ENCODE peak calls at places on chromosome 1, in eight cellular contexts. One of them, this sample, is unnamed.

GRCh38 chr1:77220687-77221463 is 1.6 kb upstream of the PIGK start:
- DNase-seq in HepG2: no peak
- DNase-seq in K562: no peak
- DNase-seq in WERI-Rb-1: no peak
- DNase-seq in body of pancreas: no peak
- DNase-seq in psoas muscle: no peak
- DNase-seq in IMR-90: peak
- DNase-seq in GM12865: no peak
- DNase-seq in this sample: no peak

GRCh38 chr1:154999651-155000474 is 2.7 kb upstream of the ZBTB7B start:
- DNase-seq in psoas muscle: no peak
- DNase-seq in IMR-90: no peak
- DNase-seq in K562: peak
- DNase-seq in GM12865: peak
- DNase-seq in WERI-Rb-1: peak
- DNase-seq in body of pancreas: peak
- DNase-seq in HepG2: peak
- DNase-seq in this sample: no peak

GRCh38 chr1:30790850-30791778 is 33.5 kb upstream of the LAPTM5 start:
- DNase-seq in WERI-Rb-1: no peak
- DNase-seq in K562: no peak
- DNase-seq in psoas muscle: no peak
- DNase-seq in body of pancreas: no peak
- DNase-seq in IMR-90: no peak
- DNase-seq in GM12865: peak
- DNase-seq in HepG2: no peak
- DNase-seq in this sample: no peak

GRCh38 chr1:208243851-208244583 is at the start of gene PLXNA2:
- DNase-seq in body of pancreas: peak
- DNase-seq in IMR-90: peak
- DNase-seq in WERI-Rb-1: peak
- DNase-seq in K562: peak
- DNase-seq in psoas muscle: peak
- DNase-seq in HepG2: peak
- DNase-seq in GM12865: peak
- DNase-seq in this sample: peak

GRCh38 chr1:214537219-214537618 is 14.2 kb downstream of the PTPN14 start:
- DNase-seq in K562: no peak
- DNase-seq in psoas muscle: no peak
- DNase-seq in WERI-Rb-1: no peak
- DNase-seq in HepG2: no peak
- DNase-seq in IMR-90: peak
- DNase-seq in body of pancreas: no peak
- DNase-seq in GM12865: no peak
- DNase-seq in this sample: no peak

GRCh38 chr1:153400244-153400643 is 9.4 kb upstream of the S100A8 start:
- DNase-seq in WERI-Rb-1: peak
- DNase-seq in GM12865: no peak
- DNase-seq in body of pancreas: no peak
- DNase-seq in HepG2: no peak
- DNase-seq in psoas muscle: no peak
- DNase-seq in K562: no peak
- DNase-seq in IMR-90: no peak
- DNase-seq in this sample: peak

GRCh38 chr1:33634806-33635205 is 162.4 kb downstream of the ZSCAN20 start:
- DNase-seq in IMR-90: peak
- DNase-seq in HepG2: peak
- DNase-seq in body of pancreas: peak
- DNase-seq in psoas muscle: no peak
- DNase-seq in WERI-Rb-1: peak
- DNase-seq in K562: peak
- DNase-seq in GM12865: peak
- DNase-seq in this sample: peak

GRCh38 chr1:76826072-76826827 is 41.0 kb upstream of the ST6GALNAC5 start:
- DNase-seq in GM12865: no peak
- DNase-seq in HepG2: no peak
- DNase-seq in WERI-Rb-1: no peak
- DNase-seq in psoas muscle: no peak
- DNase-seq in K562: no peak
- DNase-seq in body of pancreas: no peak
- DNase-seq in IMR-90: peak
- DNase-seq in this sample: no peak

GRCh38 chr1:35876988-35877387 is 6.0 kb upstream of the AGO1 start:
- DNase-seq in IMR-90: peak
- DNase-seq in WERI-Rb-1: no peak
- DNase-seq in K562: no peak
- DNase-seq in psoas muscle: no peak
- DNase-seq in HepG2: no peak
- DNase-seq in GM12865: peak
- DNase-seq in body of pancreas: no peak
- DNase-seq in this sample: no peak

GRCh38 chr1:201942129-201942495 is 4.2 kb downstream of the LMOD1 start:
- DNase-seq in body of pancreas: no peak
- DNase-seq in K562: no peak
- DNase-seq in GM12865: no peak
- DNase-seq in psoas muscle: no peak
- DNase-seq in HepG2: no peak
- DNase-seq in IMR-90: no peak
- DNase-seq in WERI-Rb-1: no peak
- DNase-seq in this sample: no peak
- H3K4me3 ChIP-seq in body of pancreas: no peak
- H3K4me3 ChIP-seq in K562: no peak
- H3K4me3 ChIP-seq in GM12865: no peak
- H3K4me3 ChIP-seq in psoas muscle: peak
- H3K4me3 ChIP-seq in HepG2: no peak
- H3K4me3 ChIP-seq in IMR-90: no peak
- H3K4me3 ChIP-seq in WERI-Rb-1: peak
- H3K4me3 ChIP-seq in this sample: no peak

DNA sequence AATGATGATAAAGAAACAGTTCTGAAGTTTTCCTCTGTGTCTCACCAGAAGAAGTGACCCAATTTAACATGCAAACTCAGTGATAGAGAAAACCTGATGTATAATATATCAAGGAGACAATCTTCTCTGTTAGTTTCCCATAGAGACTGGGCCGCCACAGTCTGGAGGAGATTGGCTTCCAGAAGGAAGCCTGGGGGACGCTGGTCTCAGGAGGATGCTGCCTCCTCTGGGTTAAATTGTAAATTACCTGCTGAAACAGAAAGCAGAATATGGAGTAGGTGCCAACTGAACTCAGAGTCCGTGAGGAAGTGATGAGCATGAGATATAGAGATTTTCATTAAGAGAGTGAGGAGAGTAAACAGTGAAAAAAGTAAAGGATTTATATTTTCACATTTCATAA is 15.8 kb downstream of the OR14I1 start:
- DNase-seq in psoas muscle: no peak
- DNase-seq in IMR-90: no peak
- DNase-seq in HepG2: no peak
- DNase-seq in WERI-Rb-1: no peak
- DNase-seq in K562: no peak
- DNase-seq in GM12865: peak
- DNase-seq in body of pancreas: peak
- DNase-seq in this sample: no peak
- TF ChIP-seq CTCF in psoas muscle: no peak
- TF ChIP-seq CTCF in IMR-90: no peak
- TF ChIP-seq CTCF in HepG2: peak
- TF ChIP-seq CTCF in WERI-Rb-1: peak
- TF ChIP-seq CTCF in K562: peak
- TF ChIP-seq CTCF in GM12865: peak
- TF ChIP-seq CTCF in body of pancreas: no peak
- TF ChIP-seq CTCF in this sample: no peak

GRCh38 chr1:160005070-160005469 is 26.7 kb downstream of the PIGM start:
- DNase-seq in psoas muscle: no peak
- DNase-seq in IMR-90: no peak
- DNase-seq in HepG2: no peak
- DNase-seq in GM12865: no peak
- DNase-seq in WERI-Rb-1: no peak
- DNase-seq in body of pancreas: no peak
- DNase-seq in K562: no peak
- DNase-seq in this sample: no peak
- H3K4me3 ChIP-seq in psoas muscle: no peak
- H3K4me3 ChIP-seq in IMR-90: no peak
- H3K4me3 ChIP-seq in HepG2: no peak
- H3K4me3 ChIP-seq in GM12865: no peak
- H3K4me3 ChIP-seq in WERI-Rb-1: no peak
- H3K4me3 ChIP-seq in body of pancreas: no peak
- H3K4me3 ChIP-seq in K562: no peak
- H3K4me3 ChIP-seq in this sample: no peak

GRCh38 chr1:5119496-5120234 is 465.3 kb downstream of the AJAP1 start:
- DNase-seq in HepG2: no peak
- DNase-seq in IMR-90: no peak
- DNase-seq in body of pancreas: no peak
- DNase-seq in WERI-Rb-1: peak
- DNase-seq in GM12865: no peak
- DNase-seq in psoas muscle: no peak
- DNase-seq in K562: no peak
- DNase-seq in this sample: no peak
- TF ChIP-seq CTCF in HepG2: peak
- TF ChIP-seq CTCF in IMR-90: no peak
- TF ChIP-seq CTCF in body of pancreas: no peak
- TF ChIP-seq CTCF in WERI-Rb-1: peak
- TF ChIP-seq CTCF in GM12865: peak
- TF ChIP-seq CTCF in psoas muscle: no peak
- TF ChIP-seq CTCF in K562: peak
- TF ChIP-seq CTCF in this sample: no peak

This sample was measured in BE2C.